ENCODE peak calls at places on chromosomes 11 and 22, in nine cellular contexts. X is Panc1, V is stomach, Z is DND-41, C is body of pancreas, S is RWPE2, L is pancreas, T is fibroblast of pulmonary artery, M is fibroblast of villous mesenchyme. D is an unnamed sample.

GRCh38 chr22:20019661-20020532 is 1.0 kb upstream of the TANGO2 start:
- DNase-seq in X (no peak), V (no peak), Z (peak), C (no peak), S (peak), L (no peak), T (no peak), M (no peak), D (no peak)

GRCh38 chr11:1478544-1478943 is 8.0 kb downstream of the MOB2 start:
- DNase-seq in X (no peak), V (no peak), Z (no peak), C (no peak), S (no peak), L (peak), T (no peak), M (no peak), D (no peak)

GRCh38 chr11:8828580-8829358 is 82.2 kb upstream of the AKIP1 start:
- DNase-seq in X (no peak), V (no peak), Z (no peak), C (no peak), S (no peak), L (no peak), T (no peak), M (peak), D (no peak)

GRCh38 chr11:69700278-69701140 is 3.3 kb downstream of the FGF19 start:
- DNase-seq in X (no peak), V (peak), Z (no peak), C (peak), S (no peak), L (peak), T (peak), M (peak), D (no peak)

GRCh38 chr22:50264946-50265669 is 3.6 kb upstream of the MAPK12 start:
- DNase-seq in X (no peak), V (no peak), Z (no peak), C (no peak), S (no peak), L (no peak), T (no peak), M (no peak), D (no peak)

GRCh38 chr11:31646206-31646605 is 136.6 kb downstream of the ELP4 start:
- DNase-seq in X (no peak), V (no peak), Z (no peak), C (no peak), S (no peak), L (no peak), T (peak), M (no peak), D (no peak)

GRCh38 chr22:21075516-21076138 is 29.9 kb downstream of the LRRC74B start:
- DNase-seq in X (no peak), V (no peak), Z (no peak), C (no peak), S (no peak), L (no peak), T (no peak), M (no peak), D (no peak)

GRCh38 chr22:19470010-19470409 is 9.0 kb downstream of the UFD1 start:
- DNase-seq in X (no peak), V (no peak), Z (no peak), C (no peak), S (no peak), L (no peak), T (no peak), M (no peak), D (no peak)

GRCh38 chr11:56950510-56950909 is 38.2 kb upstream of the OR5AK2 start:
- DNase-seq in X (no peak), V (no peak), Z (no peak), C (no peak), S (no peak), L (no peak), T (no peak), M (no peak), D (no peak)

GRCh38 chr11:125281831-125282595 is 117.5 kb downstream of the PKNOX2 start:
- DNase-seq in X (no peak), V (no peak), Z (no peak), C (no peak), S (no peak), L (no peak), T (no peak), M (no peak), D (no peak)

GRCh38 chr11:46352063-46352841 is 5.0 kb downstream of the DGKZ start:
- DNase-seq in X (no peak), V (peak), Z (peak), C (peak), S (no peak), L (peak), T (peak), M (no peak), D (no peak)

GRCh38 chr11:62860835-62861563 is 19.7 kb upstream of the SLC3A2 start:
- DNase-seq in X (no peak), V (no peak), Z (no peak), C (no peak), S (no peak), L (no peak), T (no peak), M (no peak), D (no peak)

GRCh38 chr11:117176186-117176585 is 2.4 kb upstream of the SIDT2 start:
- DNase-seq in X (no peak), V (peak), Z (no peak), C (no peak), S (no peak), L (no peak), T (no peak), M (no peak), D (no peak)

GRCh38 chr11:13206086-13206640 is 71.4 kb upstream of the BMAL1 start:
- DNase-seq in X (no peak), V (no peak), Z (no peak), C (no peak), S (no peak), L (no peak), T (no peak), M (no peak), D (no peak)

GRCh38 chr22:49976439-49977175 is 16.0 kb downstream of the PIM3 start:
- DNase-seq in X (no peak), V (peak), Z (no peak), C (no peak), S (no peak), L (no peak), T (no peak), M (no peak), D (no peak)

GRCh38 chr22:19527321-19527721 is 3.1 kb upstream of the CLDN5 start:
- DNase-seq in X (no peak), V (no peak), Z (no peak), C (no peak), S (no peak), L (no peak), T (no peak), M (peak), D (no peak)

GRCh38 chr11:65912840-65913239 is 6.0 kb downstream of the C11orf68 start:
- DNase-seq in X (no peak), V (no peak), Z (no peak), C (no peak), S (peak), L (no peak), T (peak), M (peak), D (no peak)

GRCh38 chr22:43537019-43537585 is 125.3 kb downstream of the MPPED1 start:
- DNase-seq in X (no peak), V (peak), Z (peak), C (no peak), S (no peak), L (no peak), T (no peak), M (no peak), D (no peak)

GRCh38 chr22:33851240-33851639 is 69.0 kb downstream of the LARGE1 start:
- DNase-seq in X (no peak), V (no peak), Z (no peak), C (no peak), S (no peak), L (no peak), T (no peak), M (peak), D (no peak)

GRCh38 chr11:116792144-116792868 is 627 bp upstream of the APOA5 start:
- DNase-seq in X (no peak), V (no peak), Z (no peak), C (no peak), S (no peak), L (no peak), T (no peak), M (no peak), D (no peak)

GRCh38 chr11:120565436-120566155 is 54.0 kb downstream of the GRIK4 start:
- DNase-seq in X (no peak), V (no peak), Z (no peak), C (no peak), S (no peak), L (no peak), T (no peak), M (no peak), D (no peak)
- H3K4me3 ChIP-seq in X (peak), V (no peak), Z (no peak), C (no peak), S (no peak), L (no peak), T (no peak), M (no peak), D (peak)

GRCh38 chr11:110367571-110367970 is 62.2 kb upstream of the FDX1 start:
- DNase-seq in X (no peak), V (no peak), Z (no peak), C (no peak), S (no peak), L (no peak), T (peak), M (no peak), D (no peak)
- TF ChIP-seq CTCF in X (no peak), V (no peak), Z (no peak), C (peak), S (peak), L (peak), T (peak), M (no peak), D (no peak)

DNA sequence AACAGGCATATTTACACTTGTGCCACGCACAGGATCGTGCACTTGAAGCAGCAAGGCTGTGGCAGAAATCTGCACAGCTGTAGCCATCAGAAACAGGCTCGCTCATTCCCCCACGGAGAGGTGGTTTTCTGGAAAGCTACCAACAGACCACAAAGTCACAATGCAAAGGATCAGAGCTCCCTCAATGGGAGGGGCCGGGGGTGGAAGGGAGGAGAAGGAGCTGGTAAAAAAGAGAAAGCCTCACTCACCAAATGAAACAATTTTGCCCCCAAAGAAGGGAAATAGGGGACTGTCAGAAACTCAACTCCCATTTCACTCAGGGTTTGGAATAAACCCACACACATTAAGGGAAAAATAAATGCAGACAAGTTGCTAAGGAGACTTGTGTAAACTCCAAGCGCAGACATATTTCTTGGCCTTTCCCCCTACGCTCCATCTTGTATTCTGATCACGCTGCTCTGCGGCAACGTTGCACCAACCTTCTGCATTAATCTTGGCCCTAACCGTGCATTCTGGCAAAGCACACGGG is 43.2 kb upstream of the BLID start:
- DNase-seq in X (no peak), V (no peak), Z (peak), C (no peak), S (no peak), L (no peak), T (peak), M (peak), D (no peak)
- H3K4me3 ChIP-seq in X (peak), V (peak), Z (no peak), C (no peak), S (no peak), L (no peak), T (peak), M (peak), D (peak)

DNA sequence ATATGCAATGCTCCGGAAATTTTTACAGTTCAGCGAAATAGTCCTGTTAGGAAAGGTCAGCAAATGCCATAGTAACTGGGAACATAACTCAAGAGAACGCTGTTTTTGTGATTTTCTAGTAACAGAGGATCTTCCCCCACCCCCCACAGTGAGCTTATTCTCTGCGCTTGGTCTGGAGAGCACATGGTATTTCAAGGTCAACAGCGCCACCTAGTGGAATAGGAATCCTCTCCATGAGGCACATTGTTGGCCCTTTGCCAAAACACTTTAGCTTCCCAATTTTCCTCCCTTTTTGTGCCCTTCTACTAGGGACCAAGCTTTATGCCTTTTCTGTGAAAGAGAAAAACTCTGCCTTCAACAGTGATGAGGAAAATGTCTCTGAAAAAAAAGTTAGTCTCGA is 13.2 kb upstream of the OR4C12 start:
- DNase-seq in X (peak), V (no peak), Z (peak), C (peak), S (no peak), L (peak), T (peak), M (peak), D (peak)
- TF ChIP-seq CTCF in X (peak), V (no peak), Z (peak), C (peak), S (peak), L (peak), T (peak), M (peak), D (peak)

DNA sequence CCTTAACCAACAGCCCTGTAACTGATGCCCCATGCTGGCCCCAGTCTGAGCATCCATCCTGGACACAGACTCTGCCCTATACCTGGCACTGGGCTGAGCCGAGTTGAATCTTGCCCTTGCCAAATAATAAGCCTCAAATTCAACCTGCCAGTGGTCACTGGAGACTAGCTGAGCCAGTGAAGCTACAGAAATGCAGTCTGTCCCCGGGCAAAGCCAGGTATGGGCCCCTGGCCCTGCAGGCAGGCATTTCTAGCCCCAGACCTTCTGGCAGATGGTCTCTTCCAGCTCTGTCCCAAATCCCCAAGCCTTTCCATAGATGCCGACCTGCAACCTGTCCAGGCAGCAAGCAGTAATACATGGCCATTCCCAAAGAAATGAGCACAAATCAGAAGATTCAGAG is 4.7 kb downstream of the CLPB start:
- DNase-seq in X (no peak), V (no peak), Z (no peak), C (no peak), S (no peak), L (no peak), T (no peak), M (no peak), D (no peak)
- H3K4me3 ChIP-seq in X (no peak), V (no peak), Z (no peak), C (no peak), S (no peak), L (no peak), T (no peak), M (no peak), D (no peak)

GRCh38 chr11:101583180-101584128 is at the start of gene TRPC6:
- DNase-seq in X (no peak), V (no peak), Z (no peak), C (peak), S (peak), L (no peak), T (peak), M (peak), D (no peak)
- TF ChIP-seq CTCF in X (no peak), V (no peak), Z (no peak), C (no peak), S (no peak), L (no peak), T (no peak), M (no peak), D (no peak)

GRCh38 chr11:111736191-111736590 is 30.0 kb downstream of the PPP2R1B start:
- DNase-seq in X (no peak), V (no peak), Z (no peak), C (no peak), S (no peak), L (peak), T (peak), M (peak), D (no peak)

GRCh38 chr11:111734383-111735261 is 31.6 kb downstream of the PPP2R1B start:
- DNase-seq in X (no peak), V (no peak), Z (no peak), C (no peak), S (no peak), L (peak), T (no peak), M (no peak), D (no peak)

GRCh38 chr11:111736621-111737055 is 29.6 kb downstream of the PPP2R1B start:
- DNase-seq in X (no peak), V (no peak), Z (no peak), C (no peak), S (no peak), L (no peak), T (no peak), M (no peak), D (no peak)

GRCh38 chr11:111733655-111734088 is 32.5 kb downstream of the PPP2R1B start:
- DNase-seq in X (no peak), V (no peak), Z (no peak), C (no peak), S (no peak), L (peak), T (no peak), M (no peak), D (no peak)

GRCh38 chr11:111735262-111736116 is 30.7 kb downstream of the PPP2R1B start:
- DNase-seq in X (no peak), V (peak), Z (no peak), C (peak), S (peak), L (peak), T (peak), M (peak), D (peak)
- H3K4me3 ChIP-seq in X (no peak), V (peak), Z (no peak), C (no peak), S (no peak), L (no peak), T (peak), M (peak), D (peak)

GRCh38 chr11:61429346-61429690 is 457 bp downstream of the CPSF7 start:
- DNase-seq in X (no peak), V (peak), Z (peak), C (peak), S (peak), L (no peak), T (peak), M (peak), D (no peak)
- TF ChIP-seq CTCF in X (peak), V (no peak), Z (peak), C (no peak), S (peak), L (no peak), T (no peak), M (no peak), D (no peak)

D was measured in HFF-Myc.